ENCODE peak calls at places on chromosome 9, in four cellular contexts. P is psoas muscle, K is MM.1S, N is neuronal stem cell. G is an unnamed sample.

GRCh38 chr9:35659340-35659739 is 1.2 kb downstream of the CCDC107 start:
- DNase-seq in K (no peak), P (no peak), N (no peak), G (no peak)

GRCh38 chr9:112168197-112168596 is 6.9 kb downstream of the SUSD1 start:
- DNase-seq in N (no peak), P (no peak), K (no peak), G (no peak)

GRCh38 chr9:125255781-125256391 is 5.7 kb upstream of the GAPVD1 start:
- DNase-seq in N (no peak), K (no peak), P (no peak), G (no peak)

GRCh38 chr9:72533322-72533721 is 11.9 kb downstream of the TMC1 start:
- DNase-seq in N (no peak), P (no peak), K (no peak), G (no peak)

GRCh38 chr9:109910616-109911568 is 130.9 kb downstream of the PALM2AKAP2 start:
- DNase-seq in P (no peak), N (no peak), K (no peak), G (no peak)

GRCh38 chr9:88697764-88698436 is 162.9 kb downstream of the NXNL2 start:
- DNase-seq in P (no peak), K (peak), N (no peak), G (no peak)

GRCh38 chr9:100492952-100493351 is 20.0 kb downstream of the TMEFF1 start:
- DNase-seq in K (peak), P (no peak), N (no peak), G (no peak)

GRCh38 chr9:37284631-37285030 is 137.9 kb upstream of the GRHPR start:
- DNase-seq in K (no peak), P (no peak), N (no peak), G (no peak)

GRCh38 chr9:215631-216155 is 1.0 kb downstream of the DOCK8 start:
- DNase-seq in K (no peak), P (no peak), N (no peak), G (no peak)

GRCh38 chr9:120308495-120308894 is 271.5 kb downstream of the CDK5RAP2 start:
- DNase-seq in K (no peak), N (no peak), P (no peak), G (no peak)

GRCh38 chr9:7983361-7983974 is 183.9 kb upstream of the DMAC1 start:
- DNase-seq in K (no peak), P (no peak), N (no peak), G (no peak)

GRCh38 chr9:106421772-106422171 is 441.2 kb upstream of the ZNF462 start:
- DNase-seq in P (no peak), N (no peak), K (no peak), G (no peak)

GRCh38 chr9:135126480-135127187 is 39.2 kb downstream of the OLFM1 start:
- DNase-seq in K (no peak), P (peak), N (no peak), G (no peak)

GRCh38 chr9:27542519-27542918 is 12.9 kb upstream of the MOB3B start:
- DNase-seq in P (no peak), N (no peak), K (no peak), G (no peak)

GRCh38 chr9:109887079-109887478 is 107.1 kb downstream of the PALM2AKAP2 start:
- DNase-seq in P (no peak), N (no peak), K (no peak), G (no peak)

GRCh38 chr9:96052703-96053102 is 177.2 kb downstream of the ERCC6L2 start:
- DNase-seq in K (no peak), N (no peak), P (no peak), G (no peak)

GRCh38 chr9:12801663-12802062 is 26.8 kb downstream of the LURAP1L start:
- DNase-seq in P (no peak), N (no peak), K (no peak), G (no peak)

GRCh38 chr9:78552802-78553201 is 255.9 kb downstream of the PSAT1 start:
- DNase-seq in K (no peak), N (no peak), P (no peak), G (no peak)

GRCh38 chr9:36995927-36996471 is 38.1 kb downstream of the PAX5 start:
- DNase-seq in P (no peak), K (peak), N (peak), G (no peak)

GRCh38 chr9:86500667-86501435 is 146.6 kb upstream of the TUT7 start:
- DNase-seq in P (no peak), N (no peak), K (no peak), G (no peak)

GRCh38 chr9:132411091-132411508 is 1.1 kb downstream of the CFAP77 start:
- DNase-seq in K (peak), P (no peak), N (peak), G (no peak)

GRCh38 chr9:95516221-95516735 is 493 bp downstream of the PTCH1 start:
- DNase-seq in K (peak), N (no peak), P (peak), G (no peak)

GRCh38 chr9:105818903-105819302 is 124.6 kb downstream of the TMEM38B start:
- DNase-seq in N (no peak), P (no peak), K (no peak), G (no peak)

DNA sequence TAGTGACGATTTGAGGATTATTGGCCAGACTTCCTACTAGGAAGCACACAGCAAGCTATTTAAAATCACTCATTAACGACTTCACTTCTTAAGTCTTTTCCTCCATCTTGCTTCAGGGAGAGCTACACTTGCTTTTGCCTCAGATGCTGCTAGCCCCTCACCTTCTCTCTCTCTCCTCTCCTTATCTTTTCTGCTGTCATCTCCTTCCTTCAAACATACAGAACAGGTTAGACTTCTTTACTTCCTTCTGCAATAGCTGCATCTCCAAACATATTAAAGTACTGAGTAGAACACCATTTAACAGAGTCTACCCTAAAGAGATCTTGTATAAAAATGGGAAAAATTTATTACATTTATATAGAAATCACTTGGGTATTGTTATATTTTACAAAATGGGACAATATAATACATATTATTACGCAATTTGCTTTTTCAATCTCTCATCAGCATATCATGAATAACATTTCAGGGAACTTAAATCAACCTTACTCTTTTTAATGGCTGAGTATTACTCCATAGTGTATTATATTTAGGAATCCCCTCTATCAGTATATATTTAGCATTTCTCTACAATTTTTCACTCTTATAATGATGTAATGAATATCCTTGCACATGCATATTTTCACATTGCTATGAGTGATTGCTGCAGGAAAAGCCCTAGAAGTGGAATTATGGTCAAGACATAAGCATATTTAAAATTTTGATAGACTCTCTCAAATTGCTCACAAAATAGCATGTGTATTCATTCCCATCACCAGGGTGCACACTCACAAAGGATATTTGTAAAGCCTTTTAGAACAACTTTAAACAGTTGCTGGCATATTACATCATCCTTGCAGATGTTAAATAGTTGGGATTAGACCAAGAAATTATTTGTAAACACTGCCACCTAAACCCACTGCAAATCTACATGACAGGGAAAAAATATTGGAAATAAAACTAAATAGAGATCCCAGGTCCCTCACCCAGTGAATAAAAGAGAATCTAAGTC is 164.5 kb upstream of the NFIB start:
- DNase-seq in K (no peak), N (no peak), P (no peak), G (no peak)
- H3K27ac ChIP-seq in K (no peak), N (no peak), P (no peak), G (no peak)

DNA sequence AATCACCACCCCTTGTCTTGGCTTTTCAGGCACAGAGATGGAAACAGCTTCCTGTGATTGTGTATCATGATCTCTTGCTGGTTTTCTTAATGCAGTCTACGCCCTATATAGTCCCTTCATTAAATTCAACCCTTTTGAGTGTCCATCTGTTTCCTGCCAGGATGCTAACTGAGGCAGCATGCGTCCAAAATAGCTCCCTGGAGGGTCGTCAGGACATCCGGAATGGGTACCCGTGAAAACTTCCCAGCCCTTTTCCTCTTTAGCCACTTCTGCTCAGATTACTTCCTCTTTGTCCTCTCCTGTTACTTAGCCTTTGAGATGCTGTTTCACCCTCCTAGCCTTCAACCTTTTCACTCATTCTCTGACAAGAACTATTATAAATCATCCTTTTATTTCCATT is 79.8 kb upstream of the KLF9 start:
- DNase-seq in K (no peak), N (no peak), P (no peak), G (peak)
- H3K4me3 ChIP-seq in K (no peak), N (no peak), P (no peak), G (no peak)

GRCh38 chr9:131404987-131405386 is 11.1 kb downstream of the PRRC2B start:
- DNase-seq in N (no peak), K (no peak), P (no peak), G (no peak)
- H3K27ac ChIP-seq in N (peak), K (no peak), P (peak), G (peak)

GRCh38 chr9:129598089-129598596 is 22.8 kb downstream of the C9orf50 start:
- DNase-seq in N (no peak), P (no peak), K (no peak), G (no peak)
- H3K4me3 ChIP-seq in N (peak), P (peak), K (no peak), G (peak)

GRCh38 chr9:123099548-123099947 is 66.1 kb downstream of the GPR21 start:
- DNase-seq in P (no peak), K (no peak), N (no peak), G (no peak)
- H3K27ac ChIP-seq in P (no peak), K (no peak), N (no peak), G (no peak)

GRCh38 chr9:122219856-122220672 is 8.7 kb downstream of the LHX6 start:
- DNase-seq in N (no peak), P (no peak), K (no peak), G (peak)
- H3K4me3 ChIP-seq in N (no peak), P (peak), K (no peak), G (peak)

GRCh38 chr9:136695435-136695895 is 8.2 kb upstream of the AGPAT2 start:
- DNase-seq in K (no peak), P (no peak), N (no peak), G (no peak)
- H3K27ac ChIP-seq in K (no peak), P (no peak), N (no peak), G (no peak)

GRCh38 chr9:121568101-121568460 is 68.4 kb upstream of the GGTA1 start:
- DNase-seq in K (no peak), P (no peak), N (no peak), G (no peak)
- H3K4me3 ChIP-seq in K (no peak), P (peak), N (no peak), G (peak)

GRCh38 chr9:114612272-114612923 is 1.3 kb downstream of the TMEM268 start:
- DNase-seq in K (no peak), P (no peak), N (no peak), G (no peak)
- H3K27ac ChIP-seq in K (peak), P (peak), N (no peak), G (peak)

GRCh38 chr9:113966394-113966793 is 90.3 kb downstream of the ZNF618 start:
- DNase-seq in K (no peak), P (peak), N (no peak), G (no peak)

GRCh38 chr9:113963017-113963620 is 87.0 kb downstream of the ZNF618 start:
- DNase-seq in N (peak), P (peak), K (peak), G (no peak)

GRCh38 chr9:113963914-113964739 is 88.0 kb downstream of the ZNF618 start:
- DNase-seq in N (no peak), K (no peak), P (no peak), G (no peak)

GRCh38 chr9:113962391-113962790 is 86.3 kb downstream of the ZNF618 start:
- DNase-seq in N (no peak), K (no peak), P (no peak), G (peak)

GRCh38 chr9:113964740-113965095 is 88.6 kb downstream of the ZNF618 start:
- DNase-seq in N (no peak), P (no peak), K (no peak), G (no peak)
- H3K4me3 ChIP-seq in N (no peak), P (no peak), K (no peak), G (no peak)